ENCODE peak calls at places on chromosomes 3 and 15, in five cellular contexts. W is GM12878, R is H1, N is WTC11, Q is K562. M is an unnamed sample.

GRCh38 chr3:58143417-58144055 is 67.2 kb downstream of the DNASE1L3 start:
- DNase-seq in W (no peak), R (no peak), N (no peak), Q (no peak), M (peak)

GRCh38 chr3:127265581-127265981 is 22.3 kb downstream of the PRR20G start:
- DNase-seq in W (no peak), R (no peak), N (no peak), Q (no peak), M (no peak)

GRCh38 chr15:100959066-100960050 is 40.2 kb downstream of the LRRK1 start:
- DNase-seq in W (no peak), R (no peak), N (no peak), Q (no peak), M (no peak)

GRCh38 chr3:151382671-151383070 is 1.9 kb downstream of the P2RY12 start:
- DNase-seq in W (no peak), R (no peak), N (no peak), Q (no peak), M (no peak)

GRCh38 chr3:169664034-169664820 is 715 bp upstream of the MECOM start:
- DNase-seq in W (no peak), R (peak), N (no peak), Q (no peak), M (no peak)

GRCh38 chr3:128495435-128495970 is 2.5 kb upstream of the GATA2 start:
- DNase-seq in W (no peak), R (peak), N (no peak), Q (no peak), M (no peak)

GRCh38 chr3:183149915-183150825 is 12.4 kb downstream of the LAMP3 start:
- DNase-seq in W (no peak), R (no peak), N (no peak), Q (no peak), M (no peak)

GRCh38 chr3:33750216-33750558 is 32.1 kb upstream of the CLASP2 start:
- DNase-seq in W (no peak), R (no peak), N (no peak), Q (no peak), M (no peak)

GRCh38 chr15:74983725-74984231 is 11.6 kb upstream of the SCAMP5 start:
- DNase-seq in W (peak), R (no peak), N (no peak), Q (peak), M (no peak)

GRCh38 chr3:150520408-150520807 is 25.9 kb downstream of the SERP1 start:
- DNase-seq in W (no peak), R (no peak), N (no peak), Q (no peak), M (no peak)

GRCh38 chr3:13268961-13269391 is 151.1 kb downstream of the NUP210 start:
- DNase-seq in W (no peak), R (no peak), N (no peak), Q (no peak), M (no peak)

GRCh38 chr3:4097801-4098200 is 205.4 kb upstream of the SETMAR start:
- DNase-seq in W (no peak), R (no peak), N (no peak), Q (no peak), M (no peak)

GRCh38 chr15:58182460-58183163 is 44.4 kb downstream of the AQP9 start:
- DNase-seq in W (no peak), R (peak), N (peak), Q (peak), M (peak)

GRCh38 chr3:23217872-23218554 is 14.9 kb downstream of the UBE2E2 start:
- DNase-seq in W (no peak), R (no peak), N (no peak), Q (no peak), M (no peak)

GRCh38 chr3:31724144-31724543 is 191.4 kb downstream of the STT3B start:
- DNase-seq in W (no peak), R (no peak), N (peak), Q (no peak), M (no peak)

GRCh38 chr3:131477813-131478212 is 25.0 kb downstream of the MRPL3 start:
- DNase-seq in W (no peak), R (no peak), N (no peak), Q (no peak), M (no peak)

GRCh38 chr15:100879461-100880138 is at the start of gene ALDH1A3:
- DNase-seq in W (no peak), R (no peak), N (peak), Q (no peak), M (no peak)

GRCh38 chr15:23566070-23567050 is 886 bp downstream of the MKRN3 start:
- DNase-seq in W (no peak), R (no peak), N (no peak), Q (peak), M (peak)

GRCh38 chr15:74040115-74040850 is 42.1 kb downstream of the GOLGA6A start:
- DNase-seq in W (no peak), R (no peak), N (no peak), Q (no peak), M (no peak)

GRCh38 chr3:15360786-15361493 is 28.6 kb upstream of the SH3BP5 start:
- DNase-seq in W (no peak), R (no peak), N (no peak), Q (no peak), M (no peak)

GRCh38 chr15:97691799-97692198 is 268.7 kb upstream of the ARRDC4 start:
- DNase-seq in W (no peak), R (no peak), N (no peak), Q (no peak), M (peak)

GRCh38 chr3:136022518-136023263 is 57.2 kb downstream of the PPP2R3A start:
- DNase-seq in W (no peak), R (no peak), N (no peak), Q (no peak), M (no peak)

GRCh38 chr3:101229681-101230080 is 90.7 kb downstream of the IMPG2 start:
- DNase-seq in W (no peak), R (no peak), N (no peak), Q (no peak), M (peak)

GRCh38 chr3:183369626-183370025 is 58.8 kb downstream of the MCF2L2 start:
- DNase-seq in W (no peak), R (no peak), N (no peak), Q (no peak), M (no peak)

GRCh38 chr3:109356442-109357155 is 19.3 kb upstream of the DPPA4 start:
- DNase-seq in W (no peak), R (no peak), N (no peak), Q (no peak), M (no peak)

GRCh38 chr3:140167600-140168281 is 232.8 kb downstream of the CLSTN2 start:
- DNase-seq in W (no peak), R (no peak), N (no peak), Q (no peak), M (no peak)

GRCh38 chr15:39852237-39852636 is 67.8 kb downstream of the GPR176 start:
- DNase-seq in W (no peak), R (no peak), N (no peak), Q (no peak), M (no peak)

GRCh38 chr3:172347895-172348680 is 100.2 kb downstream of the GHSR start:
- DNase-seq in W (no peak), R (no peak), N (no peak), Q (no peak), M (no peak)

GRCh38 chr15:96330450-96331140 is at the start of gene NR2F2:
- DNase-seq in W (peak), R (peak), N (peak), Q (peak), M (peak)

GRCh38 chr3:194852836-194853508 is 167.3 kb downstream of the FAM43A start:
- DNase-seq in W (no peak), R (no peak), N (no peak), Q (no peak), M (no peak)

GRCh38 chr3:67000006-67000405 is 1.9 kb downstream of the KBTBD8 start:
- DNase-seq in W (peak), R (no peak), N (no peak), Q (no peak), M (no peak)

GRCh38 chr15:56929389-56929788 is 10.9 kb downstream of the TCF12 start:
- DNase-seq in W (no peak), R (no peak), N (no peak), Q (peak), M (no peak)

GRCh38 chr3:142577701-142578308 is 728 bp downstream of the ATR start:
- DNase-seq in W (no peak), R (no peak), N (no peak), Q (no peak), M (no peak)

GRCh38 chr3:65636326-65636725 is 402.4 kb downstream of the MAGI1 start:
- DNase-seq in W (no peak), R (no peak), N (no peak), Q (no peak), M (no peak)
- TF ChIP-seq ATF3 in W (no peak), R (no peak), N (no peak), Q (no peak), M (no peak)

GRCh38 chr15:76338555-76339301 is 2.2 kb downstream of the ISL2 start:
- DNase-seq in W (no peak), R (no peak), N (no peak), Q (no peak), M (no peak)
- TF ChIP-seq ATF3 in W (no peak), R (no peak), N (no peak), Q (no peak), M (no peak)

DNA sequence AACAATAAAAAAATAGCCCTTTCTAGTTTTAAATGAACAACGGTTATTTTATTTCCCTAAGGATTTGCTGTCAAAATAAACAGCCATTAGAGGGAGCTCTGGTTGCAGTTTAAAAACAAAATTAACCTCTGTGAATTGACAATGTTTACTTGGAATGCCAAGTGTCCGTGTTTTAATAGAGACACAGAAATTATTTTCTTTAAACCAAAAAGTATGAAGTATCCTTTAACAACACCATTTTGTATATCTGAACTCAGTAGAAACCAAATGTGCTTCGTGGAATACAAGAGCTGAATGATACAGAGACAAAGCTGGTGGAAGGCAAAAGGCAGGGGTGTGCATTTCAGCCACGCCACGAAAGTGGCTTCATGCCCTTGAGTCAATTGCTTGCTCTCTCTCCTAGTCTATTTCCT is 74.4 kb downstream of the MOBP start:
- DNase-seq in W (no peak), R (no peak), N (no peak), Q (peak), M (no peak)
- TF ChIP-seq ATF3 in W (no peak), R (no peak), N (no peak), Q (no peak), M (no peak)

GRCh38 chr3:177466076-177466475 is 268.8 kb upstream of the TBL1XR1 start:
- DNase-seq in W (no peak), R (no peak), N (no peak), Q (no peak), M (no peak)
- TF ChIP-seq ATF3 in W (no peak), R (no peak), N (no peak), Q (peak), M (no peak)

DNA sequence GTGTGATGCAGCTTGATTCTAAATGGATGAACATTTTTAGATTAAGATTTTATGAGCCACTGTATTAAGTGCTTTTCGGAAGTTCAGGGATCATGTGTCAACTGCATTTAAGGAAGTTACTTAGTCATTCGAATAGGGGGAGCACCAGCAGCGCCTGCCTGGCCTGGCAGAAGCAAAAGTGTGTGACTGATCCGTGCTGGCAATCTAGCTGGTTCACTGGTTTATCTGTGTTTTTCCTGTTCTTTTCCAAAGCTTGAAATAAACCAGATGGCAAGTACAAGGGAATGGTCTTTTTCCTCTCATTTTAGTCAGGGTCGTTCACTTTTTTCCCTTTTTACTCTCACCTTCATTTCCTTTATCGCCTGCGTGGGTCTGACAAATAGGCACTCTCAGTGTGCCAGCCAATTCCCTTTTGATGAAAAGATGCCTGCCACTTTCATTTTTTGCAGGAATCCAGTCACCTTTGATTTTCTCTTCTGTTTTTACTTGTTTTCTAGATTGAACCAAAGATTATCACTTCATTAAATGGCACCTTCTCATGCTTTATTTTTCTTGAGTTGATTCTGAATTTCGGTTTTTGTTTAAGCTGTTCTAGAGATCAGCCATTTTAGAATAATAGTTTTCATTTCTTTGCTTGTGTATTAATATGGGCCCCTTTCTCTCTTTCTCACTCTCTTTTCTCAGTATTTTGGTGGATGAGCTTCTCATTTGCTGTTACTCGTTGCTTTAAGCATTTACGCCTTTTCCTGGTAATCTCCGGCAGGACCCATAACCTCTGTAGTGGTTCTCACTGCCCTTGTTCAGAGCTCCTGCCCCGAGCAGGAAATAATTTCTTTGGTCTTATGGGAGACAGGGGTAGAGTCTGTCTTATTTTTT is 2.8 kb downstream of the ABHD2 start:
- DNase-seq in W (no peak), R (no peak), N (no peak), Q (no peak), M (no peak)
- TF ChIP-seq ATF3 in W (no peak), R (no peak), N (no peak), Q (no peak), M (no peak)

DNA sequence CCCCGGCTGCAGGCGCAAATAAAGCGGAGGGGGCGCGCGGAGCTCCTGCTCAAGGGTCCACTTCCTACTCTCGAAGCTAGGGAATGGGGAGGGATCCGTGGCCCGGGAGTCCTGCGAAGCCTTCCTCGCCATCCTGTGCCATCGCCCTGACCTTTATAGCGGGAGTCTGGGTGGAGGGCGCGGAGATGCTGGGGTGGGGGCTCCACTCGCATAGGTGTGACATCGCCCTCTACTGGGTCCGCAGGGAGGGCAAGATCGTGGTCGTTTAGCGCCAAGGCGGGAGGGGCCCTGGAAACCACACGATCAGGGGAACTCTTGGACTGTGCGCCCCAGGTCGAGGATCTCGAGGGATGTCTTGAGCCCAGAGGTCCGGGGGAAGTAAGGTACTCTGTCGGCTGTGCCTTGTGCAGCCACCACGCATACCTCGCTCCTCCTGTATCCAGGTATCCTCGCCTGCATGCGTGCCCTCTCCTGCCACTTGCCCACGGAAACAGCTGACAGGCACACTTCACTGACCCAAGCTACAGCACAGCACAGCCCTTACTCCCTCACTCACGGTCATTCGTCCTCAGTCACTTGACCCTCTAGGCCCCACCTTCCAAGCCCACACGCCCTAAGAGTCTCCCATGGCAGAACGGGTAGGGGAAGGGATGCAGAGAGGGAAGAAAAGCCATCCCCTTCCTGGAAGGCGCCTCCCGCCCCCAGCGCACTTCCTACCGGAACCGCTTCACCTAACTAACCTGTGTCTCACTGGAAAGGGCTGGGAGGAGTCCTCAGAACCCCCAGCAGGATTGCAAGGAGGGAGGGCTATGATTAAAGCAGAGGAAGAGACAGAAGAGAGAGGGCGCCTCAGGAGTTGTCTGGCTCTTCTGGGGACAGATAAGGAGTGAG is 22.7 kb downstream of the EPHB3 start:
- DNase-seq in W (no peak), R (peak), N (peak), Q (no peak), M (no peak)
- TF ChIP-seq ATF3 in W (no peak), R (no peak), N (no peak), Q (no peak), M (no peak)

GRCh38 chr3:52346623-52347530 is 30.8 kb downstream of the DNAH1 start:
- DNase-seq in W (no peak), R (no peak), N (no peak), Q (no peak), M (no peak)

GRCh38 chr3:52347716-52348635 is 31.9 kb downstream of the DNAH1 start:
- DNase-seq in W (no peak), R (no peak), N (no peak), Q (no peak), M (no peak)

GRCh38 chr3:52349131-52349530 is 33.0 kb downstream of the DNAH1 start:
- DNase-seq in W (no peak), R (no peak), N (no peak), Q (no peak), M (no peak)

GRCh38 chr3:52343946-52344600 is 28.0 kb downstream of the DNAH1 start:
- DNase-seq in W (no peak), R (no peak), N (no peak), Q (no peak), M (no peak)

DNA sequence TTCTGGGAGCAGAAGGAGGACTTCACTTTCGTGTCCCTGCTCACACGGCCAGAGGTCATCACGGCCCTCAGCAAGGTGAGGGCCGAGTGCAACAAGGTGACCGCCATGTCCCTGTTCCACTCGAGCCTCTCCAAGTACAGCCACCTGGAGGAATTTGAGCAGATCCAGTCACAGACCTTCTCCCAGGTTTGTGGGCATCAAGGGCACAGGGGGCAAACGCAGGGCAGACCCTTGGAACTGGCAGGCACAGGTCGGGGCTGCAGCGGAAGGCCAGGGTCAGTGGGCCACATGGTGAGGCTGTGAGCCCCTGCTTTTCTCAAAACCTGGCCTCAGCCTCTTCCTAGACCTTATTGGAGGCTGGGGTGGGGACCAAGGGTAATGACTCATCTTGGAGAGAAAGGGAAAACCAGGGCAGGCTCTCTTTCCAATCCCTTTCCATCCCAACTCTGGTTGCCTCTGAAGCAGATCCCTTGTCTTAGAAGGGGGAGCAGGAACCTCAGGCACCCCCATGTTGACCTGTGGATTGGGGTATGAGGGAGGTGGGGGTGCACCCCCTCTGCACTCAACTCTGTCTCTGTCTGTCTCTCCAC is 29.5 kb downstream of the DNAH1 start:
- DNase-seq in W (no peak), R (no peak), N (no peak), Q (no peak), M (no peak)
- TF ChIP-seq ATF3 in W (no peak), R (no peak), N (no peak), Q (peak), M (no peak)

DNA sequence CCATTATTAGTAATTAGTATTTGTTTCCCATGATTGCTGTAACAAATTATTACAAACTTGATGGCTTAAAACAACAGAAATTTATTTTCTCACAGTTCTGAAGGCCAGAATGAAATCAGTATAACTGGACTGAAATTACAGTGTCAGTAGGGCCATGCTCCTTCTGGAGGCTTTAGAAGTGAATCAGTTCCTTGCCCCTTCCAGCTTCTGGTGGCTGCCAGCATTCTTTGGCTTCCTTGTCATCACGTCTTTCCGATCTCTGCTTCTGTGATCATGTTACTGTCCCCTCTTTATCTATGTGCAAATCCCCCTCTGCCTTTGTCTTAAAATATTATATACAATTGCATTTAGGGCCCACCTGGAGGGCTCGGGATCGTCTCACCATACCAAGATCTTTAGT is 92.0 kb downstream of the FOXB1 start:
- DNase-seq in W (no peak), R (no peak), N (no peak), Q (no peak), M (no peak)
- TF ChIP-seq ATF3 in W (no peak), R (no peak), N (no peak), Q (no peak), M (no peak)

GRCh38 chr3:113034011-113034410 is 43.2 kb downstream of the GTPBP8 start:
- DNase-seq in W (no peak), R (no peak), N (no peak), Q (no peak), M (no peak)
- TF ChIP-seq ATF3 in W (no peak), R (no peak), N (no peak), Q (no peak), M (no peak)

M was measured in HepG2.